ENCODE peak calls at places on chromosomes 4 and X, in seven cellular contexts. W is activated B cell treated with CpG ODN at 0.5 μM for 24 hours; P is ovary; G is ELF-1; F is T-helper 2 cell; C is progenitor cell of endocrine pancreas; Y is activated naive CD4-positive, alpha-beta T cell treated with anti-CD3 and anti-CD28 coated beads for 36 hours. V is an unnamed sample.

GRCh38 chr4:1512081-1512737 is 106.0 kb upstream of the NKX1-1 start:
- DNase-seq in W (no peak), P (no peak), G (no peak), F (no peak), C (no peak), Y (no peak), V (no peak)

GRCh38 chr4:160947653-160948052 is 1216.1 kb downstream of the FSTL5 start:
- DNase-seq in W (no peak), P (no peak), G (no peak), F (no peak), C (no peak), Y (no peak), V (no peak)

GRCh38 chr4:41222259-41222658 is 7.9 kb upstream of the APBB2 start:
- DNase-seq in W (no peak), P (no peak), G (no peak), F (no peak), C (no peak), Y (no peak), V (no peak)

GRCh38 chr4:139191373-139191772 is 14.4 kb upstream of the ELF2 start:
- DNase-seq in W (no peak), P (no peak), G (no peak), F (no peak), C (no peak), Y (no peak), V (no peak)

GRCh38 chrX:9662148-9662547 is 103.5 kb downstream of the GPR143 start:
- DNase-seq in W (no peak), P (no peak), G (no peak), F (no peak), C (no peak), Y (no peak), V (no peak)

GRCh38 chr4:156293657-156294297 is 340.1 kb upstream of the CTSO start:
- DNase-seq in W (no peak), P (no peak), G (no peak), F (no peak), C (no peak), Y (no peak), V (no peak)

GRCh38 chrX:78517124-78517523 is 142.0 kb downstream of the RTL3 start:
- DNase-seq in W (no peak), P (no peak), G (no peak), F (peak), C (no peak), Y (peak), V (peak)

GRCh38 chr4:185573651-185574199 is 38.4 kb upstream of the PDLIM3 start:
- DNase-seq in W (no peak), P (no peak), G (peak), F (no peak), C (no peak), Y (no peak), V (no peak)

GRCh38 chr4:42371306-42372063 is 25.8 kb upstream of the SHISA3 start:
- DNase-seq in W (no peak), P (no peak), G (no peak), F (no peak), C (no peak), Y (peak), V (no peak)

GRCh38 chr4:173937871-173938270 is 345.6 kb downstream of the FBXO8 start:
- DNase-seq in W (no peak), P (no peak), G (no peak), F (no peak), C (no peak), Y (no peak), V (no peak)

GRCh38 chr4:84866295-84866694 is 100.2 kb downstream of the WDFY3 start:
- DNase-seq in W (no peak), P (no peak), G (peak), F (no peak), C (no peak), Y (no peak), V (no peak)

GRCh38 chr4:72031868-72032619 is at the start of gene NPFFR2:
- DNase-seq in W (no peak), P (no peak), G (peak), F (no peak), C (peak), Y (no peak), V (no peak)

GRCh38 chr4:7987148-7987989 is 47.7 kb upstream of the AFAP1 start:
- DNase-seq in W (no peak), P (peak), G (peak), F (peak), C (peak), Y (peak), V (peak)

GRCh38 chr4:37524267-37524666 is 161.9 kb downstream of the RELL1 start:
- DNase-seq in W (no peak), P (no peak), G (no peak), F (no peak), C (no peak), Y (no peak), V (no peak)

GRCh38 chr4:61443813-61444510 is 243.8 kb downstream of the ADGRL3 start:
- DNase-seq in W (no peak), P (no peak), G (no peak), F (no peak), C (no peak), Y (no peak), V (no peak)

GRCh38 chr4:10186228-10187214 is 69.9 kb upstream of the WDR1 start:
- DNase-seq in W (no peak), P (no peak), G (no peak), F (no peak), C (no peak), Y (no peak), V (no peak)